ENCODE peak calls at places on chromosomes 2 and 18, in eight cellular contexts. F, B, H, N, Q, T, P and Y are unnamed samples.

GRCh38 chr2:64626963-64627760 is 26.6 kb downstream of the SERTAD2 start:
- DNase-seq in B (peak), T (no peak), P (peak), Q (no peak), N (no peak), F (no peak), H (no peak), Y (no peak)

GRCh38 chr2:75810931-75811330 is 100.2 kb upstream of the GCFC2 start:
- DNase-seq in Q (no peak), F (no peak), T (peak), N (no peak), P (no peak), H (no peak), B (no peak), Y (no peak)

GRCh38 chr2:168635065-168635577 is 167.3 kb upstream of the NOSTRIN start:
- DNase-seq in B (no peak), T (no peak), P (peak), F (peak), Q (peak), H (peak), N (peak), Y (no peak)

GRCh38 chr2:98734823-98735260 is 3.9 kb upstream of the MGAT4A start:
- DNase-seq in Q (no peak), B (no peak), P (no peak), T (no peak), N (no peak), F (no peak), H (no peak), Y (no peak)

GRCh38 chr2:219548990-219549389 is 5.2 kb downstream of the TMEM198 start:
- DNase-seq in B (no peak), P (no peak), T (no peak), F (no peak), Q (no peak), N (no peak), H (no peak), Y (no peak)

GRCh38 chr2:168521342-168521741 is 65.3 kb downstream of the CERS6 start:
- DNase-seq in T (no peak), P (peak), H (peak), N (peak), Q (no peak), B (no peak), F (no peak), Y (no peak)

GRCh38 chr18:3525870-3526420 is 76.0 kb downstream of the TGIF1 start:
- DNase-seq in H (no peak), T (no peak), N (no peak), Q (no peak), P (no peak), F (no peak), B (no peak), Y (no peak)

GRCh38 chr2:37721219-37721600 is 49.8 kb upstream of the CDC42EP3 start:
- DNase-seq in Q (no peak), H (no peak), B (no peak), P (no peak), F (no peak), T (no peak), N (no peak), Y (no peak)

DNA sequence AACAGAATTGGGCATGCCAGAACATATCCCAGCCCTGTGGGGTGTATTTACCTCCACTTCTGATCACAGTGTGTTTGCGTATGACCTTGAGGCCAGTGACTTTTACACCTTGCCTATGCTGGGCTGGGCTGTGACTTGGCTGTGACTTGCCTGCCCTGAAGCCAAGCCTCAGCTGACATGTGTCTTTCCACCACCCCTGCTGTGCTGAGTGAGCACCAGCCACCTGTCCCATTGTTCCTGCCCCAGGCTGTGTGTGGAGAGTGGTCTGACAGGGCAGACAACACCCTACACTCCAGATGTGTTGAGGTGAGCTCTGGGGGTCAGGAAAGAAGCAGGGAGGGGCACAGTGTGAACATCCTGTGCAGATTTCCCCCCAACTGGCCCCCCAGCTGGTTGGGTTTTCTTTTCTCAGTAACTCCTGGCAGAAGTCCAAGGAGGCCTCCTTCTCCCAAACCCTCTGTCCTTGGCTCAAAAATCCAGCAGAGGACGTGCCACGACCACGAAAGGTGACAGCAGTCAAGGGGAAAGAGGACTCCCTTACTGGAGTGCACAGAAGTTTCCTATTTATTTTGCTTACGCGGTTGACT is 5.1 kb upstream of the STEAP3 start:
- DNase-seq in H (peak), N (peak), P (peak), F (peak), T (peak), Q (peak), B (no peak), Y (peak)
- TF ChIP-seq CTCF in H (peak), N (peak), P (peak), F (no peak), T (peak), Q (peak), B (no peak), Y (no peak)

GRCh38 chr2:223732346-223732745 is 105.0 kb downstream of the AP1S3 start:
- DNase-seq in F (no peak), T (no peak), P (no peak), N (no peak), B (no peak), Q (no peak), H (no peak), Y (no peak)
- H3K27ac ChIP-seq in F (no peak), T (no peak), P (no peak), N (no peak), B (no peak), Q (no peak), H (no peak), Y (no peak)

DNA sequence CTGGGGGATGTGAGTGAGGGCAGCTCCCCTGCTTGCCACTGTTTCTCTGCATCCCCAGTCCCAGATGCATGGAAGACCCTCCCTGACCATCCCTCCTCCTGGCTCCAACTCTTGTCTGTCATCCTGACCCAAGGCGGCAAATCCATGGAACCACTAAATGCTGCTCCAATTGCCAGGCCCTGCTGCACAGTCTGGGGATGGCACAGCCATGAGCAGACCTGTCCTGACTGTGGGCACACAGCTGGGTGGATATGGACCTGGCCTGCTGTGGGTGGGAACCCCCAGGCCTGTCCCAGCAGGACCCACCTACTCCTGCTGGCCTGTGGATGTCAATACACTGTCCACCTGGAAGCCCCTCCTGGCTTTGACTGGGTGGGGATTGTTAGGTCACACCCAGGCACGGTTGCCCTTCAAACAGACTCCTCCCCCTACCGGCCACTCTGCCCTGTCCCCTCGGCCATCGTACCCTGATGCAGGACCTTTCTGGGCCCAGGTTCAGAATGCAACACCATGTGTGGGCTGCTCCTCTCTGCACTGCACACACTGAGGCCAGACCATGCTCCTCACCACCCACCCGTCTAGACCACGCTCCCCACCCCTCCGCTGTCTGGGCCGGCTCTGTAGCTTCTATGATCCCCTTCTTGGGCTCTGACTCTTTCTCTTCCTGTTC is 57.8 kb downstream of the INPP5D start:
- DNase-seq in F (no peak), H (no peak), N (no peak), B (no peak), T (no peak), P (no peak), Q (no peak), Y (no peak)
- TF ChIP-seq CTCF in F (no peak), H (no peak), N (no peak), B (no peak), T (no peak), P (no peak), Q (no peak), Y (no peak)

GRCh38 chr2:215461836-215462532 is 26.1 kb upstream of the FN1 start:
- DNase-seq in T (peak), N (peak), H (peak), P (no peak), Q (no peak), F (no peak), B (no peak), Y (no peak)
- H3K27ac ChIP-seq in T (no peak), N (no peak), H (no peak), P (no peak), Q (no peak), F (no peak), B (no peak), Y (no peak)

GRCh38 chr18:10485475-10485874 is 31.0 kb downstream of the APCDD1 start:
- DNase-seq in B (no peak), N (no peak), P (no peak), H (no peak), T (no peak), F (no peak), Q (no peak), Y (no peak)

GRCh38 chr18:10495936-10496335 is 29.9 kb upstream of the NAPG start:
- DNase-seq in Q (no peak), H (no peak), B (no peak), P (no peak), N (no peak), F (no peak), T (no peak), Y (no peak)

GRCh38 chr18:10488022-10488421 is 33.6 kb downstream of the APCDD1 start:
- DNase-seq in P (no peak), B (no peak), H (peak), N (peak), F (no peak), Q (no peak), T (no peak), Y (no peak)

GRCh38 chr18:10487161-10487560 is 32.7 kb downstream of the APCDD1 start:
- DNase-seq in B (no peak), H (no peak), T (no peak), Q (no peak), N (no peak), F (no peak), P (peak), Y (no peak)

DNA sequence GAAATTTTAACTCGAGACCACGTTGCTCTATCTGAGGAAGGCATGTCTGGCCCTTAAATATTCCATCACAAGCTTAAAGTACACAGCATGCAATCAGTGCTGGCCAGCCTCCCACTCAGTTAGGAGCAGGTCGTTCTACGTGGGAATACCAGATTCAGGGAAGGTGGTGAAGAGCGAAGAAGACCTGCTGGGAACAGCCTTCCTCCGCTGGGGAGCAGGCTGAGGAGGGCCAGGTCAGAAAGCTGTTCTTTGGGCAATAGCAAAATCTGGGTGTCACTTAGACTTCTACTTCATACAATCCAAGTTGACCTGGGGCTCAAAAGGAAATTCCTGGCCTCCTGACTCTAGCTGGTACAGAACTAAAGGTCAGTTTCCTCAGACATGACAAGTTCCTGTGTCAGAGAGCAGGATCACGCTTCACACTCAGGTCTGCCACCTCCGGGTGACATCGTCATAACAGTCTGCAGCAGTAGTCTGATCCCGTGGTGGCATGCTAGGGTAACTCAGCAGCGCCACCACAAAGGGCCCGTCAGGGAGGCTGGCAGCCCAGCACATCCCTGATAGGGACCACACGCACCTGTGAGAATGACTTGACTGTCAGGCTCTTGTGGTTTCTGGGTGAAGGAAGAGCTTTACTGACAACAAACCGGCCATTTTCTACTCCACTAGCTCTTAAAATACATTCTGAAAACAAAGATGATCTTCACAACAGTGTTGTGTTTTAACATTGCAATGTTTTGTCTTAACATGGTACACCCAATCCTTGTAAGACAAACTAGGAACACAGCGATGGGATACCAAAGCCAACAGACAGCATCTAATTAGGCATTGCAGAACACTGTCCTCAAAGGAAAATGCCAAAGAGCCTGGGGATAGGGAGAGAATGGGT is 35.2 kb upstream of the NAPG start:
- DNase-seq in P (peak), B (no peak), H (no peak), N (no peak), F (no peak), Q (no peak), T (peak), Y (no peak)
- TF ChIP-seq CTCF in P (peak), B (no peak), H (no peak), N (no peak), F (no peak), Q (peak), T (peak), Y (no peak)

GRCh38 chr2:207491086-207491485 is 38.7 kb upstream of the CREB1 start:
- DNase-seq in T (no peak), B (no peak), H (no peak), N (no peak), P (no peak), Q (no peak), F (no peak), Y (no peak)

GRCh38 chr2:207491954-207492353 is 37.8 kb upstream of the CREB1 start:
- DNase-seq in F (no peak), B (peak), P (no peak), N (no peak), Q (no peak), T (no peak), H (no peak), Y (no peak)

GRCh38 chr2:207490441-207490840 is 39.3 kb upstream of the CREB1 start:
- DNase-seq in B (no peak), H (no peak), P (no peak), Q (no peak), T (no peak), N (no peak), F (no peak), Y (no peak)

GRCh38 chr2:207489251-207489650 is 40.5 kb upstream of the CREB1 start:
- DNase-seq in B (peak), H (no peak), F (no peak), Q (no peak), T (no peak), N (no peak), P (no peak), Y (no peak)

GRCh38 chr2:207492461-207492860 is 37.3 kb upstream of the CREB1 start:
- DNase-seq in T (no peak), P (no peak), Q (no peak), N (no peak), H (no peak), B (peak), F (no peak), Y (no peak)
- H3K27ac ChIP-seq in T (no peak), P (no peak), Q (no peak), N (no peak), H (no peak), B (no peak), F (no peak), Y (no peak)

GRCh38 chr2:176445831-176446433 is 176.7 kb downstream of the MTX2 start:
- DNase-seq in Q (no peak), P (no peak), F (no peak), B (no peak), H (peak), N (peak), T (peak), Y (no peak)
- TF ChIP-seq CTCF in Q (no peak), P (no peak), F (no peak), B (no peak), H (no peak), N (no peak), T (peak), Y (no peak)